ENCODE peak calls at places on chromosomes 13 and 19, in nine cellular contexts. H, G, Z, T, P, B, S, Y and W are unnamed samples. For H3K9me3, the result is how much of the 10 kb centered on the place peaks cover.

GRCh38 chr13:111115051-111115840 is at the start of gene ARHGEF7:
- DNase-seq in H (no peak), G (no peak), Z (no peak), T (peak), P (no peak), B (no peak), S (peak), Y (no peak), W (no peak)

GRCh38 chr13:52845766-52846566 is 2.5 kb downstream of the PCDH8 start:
- DNase-seq in H (no peak), G (no peak), Z (no peak), T (no peak), P (no peak), B (no peak), S (peak), Y (no peak), W (peak)

GRCh38 chr13:20401958-20402856 is 123.5 kb downstream of the CRYL1 start:
- DNase-seq in H (peak), G (no peak), Z (peak), T (no peak), P (no peak), B (no peak), S (no peak), Y (no peak), W (no peak)

GRCh38 chr13:59409211-59409610 is 754.5 kb downstream of the DIAPH3 start:
- DNase-seq in H (peak), G (no peak), Z (no peak), T (peak), P (no peak), B (no peak), S (peak), Y (no peak), W (no peak)

GRCh38 chr13:27349458-27349857 is 75.0 kb upstream of the GTF3A start:
- DNase-seq in H (no peak), G (no peak), Z (no peak), T (no peak), P (no peak), B (no peak), S (no peak), Y (no peak), W (no peak)

GRCh38 chr13:34620073-34620858 is 321.8 kb upstream of the NBEA start:
- DNase-seq in H (no peak), G (no peak), Z (no peak), T (no peak), P (no peak), B (no peak), S (no peak), Y (no peak), W (no peak)

GRCh38 chr19:14138576-14139265 is 2.3 kb upstream of the ASF1B start:
- DNase-seq in H (no peak), G (no peak), Z (no peak), T (no peak), P (no peak), B (no peak), S (no peak), Y (no peak), W (no peak)

GRCh38 chr19:42110658-42111057 is 21.6 kb downstream of the POU2F2 start:
- DNase-seq in H (no peak), G (no peak), Z (no peak), T (no peak), P (no peak), B (no peak), S (no peak), Y (no peak), W (no peak)

GRCh38 chr13:27496006-27496405 is 45.6 kb upstream of the MTIF3 start:
- DNase-seq in H (no peak), G (no peak), Z (no peak), T (no peak), P (no peak), B (no peak), S (no peak), Y (no peak), W (no peak)

GRCh38 chr19:32828139-32828538 is 41.4 kb downstream of the SLC7A9 start:
- DNase-seq in H (no peak), G (no peak), Z (no peak), T (no peak), P (no peak), B (no peak), S (no peak), Y (no peak), W (no peak)

GRCh38 chr13:114035583-114036501 is 62.0 kb upstream of the C13orf46 start:
- DNase-seq in H (no peak), G (peak), Z (no peak), T (no peak), P (no peak), B (no peak), S (no peak), Y (no peak), W (no peak)

GRCh38 chr19:39174558-39175544 is 21.9 kb upstream of the NCCRP1 start:
- DNase-seq in H (no peak), G (no peak), Z (no peak), T (no peak), P (no peak), B (no peak), S (peak), Y (no peak), W (peak)

GRCh38 chr19:6394831-6395230 is 1.9 kb upstream of the GTF2F1 start:
- DNase-seq in H (no peak), G (no peak), Z (no peak), T (no peak), P (no peak), B (no peak), S (no peak), Y (no peak), W (no peak)

GRCh38 chr19:6754653-6755463 is 12.4 kb downstream of the SH2D3A start:
- DNase-seq in H (no peak), G (no peak), Z (no peak), T (no peak), P (no peak), B (no peak), S (peak), Y (no peak), W (no peak)

GRCh38 chr19:20254151-20254550 is 87.1 kb downstream of the ZNF486 start:
- DNase-seq in H (no peak), G (no peak), Z (no peak), T (no peak), P (no peak), B (no peak), S (no peak), Y (no peak), W (no peak)

GRCh38 chr19:29483944-29484581 is 41.7 kb upstream of the VSTM2B start:
- DNase-seq in H (peak), G (no peak), Z (no peak), T (no peak), P (no peak), B (no peak), S (no peak), Y (no peak), W (no peak)

GRCh38 chr19:48575931-48576622 is 24.1 kb downstream of the SULT2B1 start:
- DNase-seq in H (no peak), G (no peak), Z (no peak), T (no peak), P (no peak), B (no peak), S (no peak), Y (no peak), W (no peak)

GRCh38 chr13:108629353-108629752 is at the start of gene MYO16:
- DNase-seq in H (no peak), G (no peak), Z (no peak), T (no peak), P (no peak), B (no peak), S (no peak), Y (no peak), W (no peak)

GRCh38 chr19:28234637-28235036 is 978.3 kb downstream of the UQCRFS1 start:
- DNase-seq in H (no peak), G (no peak), Z (no peak), T (no peak), P (no peak), B (no peak), S (no peak), Y (no peak), W (no peak)

GRCh38 chr19:51712461-51713081 is 11.2 kb downstream of the HAS1 start:
- DNase-seq in H (no peak), G (no peak), Z (peak), T (no peak), P (no peak), B (no peak), S (no peak), Y (no peak), W (no peak)

GRCh38 chr19:55382522-55383054 is 1.5 kb downstream of the TMEM238 start:
- DNase-seq in H (no peak), G (no peak), Z (no peak), T (no peak), P (no peak), B (no peak), S (no peak), Y (no peak), W (no peak)

GRCh38 chr19:29098863-29099481 is 114.0 kb downstream of the UQCRFS1 start:
- DNase-seq in H (peak), G (peak), Z (peak), T (peak), P (no peak), B (peak), S (no peak), Y (no peak), W (peak)

GRCh38 chr13:80469841-80470378 is 129.0 kb upstream of the SPRY2 start:
- DNase-seq in H (peak), G (peak), Z (peak), T (peak), P (no peak), B (peak), S (no peak), Y (no peak), W (no peak)

GRCh38 chr19:9969688-9969975 is 33.3 kb upstream of the OLFM2 start:
- DNase-seq in H (no peak), G (no peak), Z (no peak), T (no peak), P (no peak), B (no peak), S (no peak), Y (no peak), W (no peak)

GRCh38 chr13:64782459-64782858 is 2447.7 kb downstream of the PCDH9 start:
- DNase-seq in H (no peak), G (no peak), Z (peak), T (no peak), P (no peak), B (no peak), S (no peak), Y (no peak), W (no peak)

GRCh38 chr19:41928754-41929535 is 696 bp upstream of the ERFL start:
- DNase-seq in H (no peak), G (no peak), Z (no peak), T (no peak), P (no peak), B (no peak), S (no peak), Y (no peak), W (no peak)

GRCh38 chr13:30713133-30713532 is 22.2 kb upstream of the ALOX5AP start:
- DNase-seq in H (no peak), G (peak), Z (no peak), T (no peak), P (no peak), B (no peak), S (no peak), Y (no peak), W (no peak)

GRCh38 chr13:32428581-32429072 is 697 bp upstream of the N4BP2L1 start:
- DNase-seq in H (no peak), G (no peak), Z (no peak), T (no peak), P (no peak), B (no peak), S (no peak), Y (no peak), W (no peak)

GRCh38 chr13:40275636-40276035 is 390.8 kb downstream of the FOXO1 start:
- DNase-seq in H (no peak), G (no peak), Z (no peak), T (no peak), P (no peak), B (no peak), S (no peak), Y (no peak), W (no peak)

GRCh38 chr13:35496761-35497386 is 20.4 kb upstream of the MAB21L1 start:
- DNase-seq in H (no peak), G (no peak), Z (no peak), T (no peak), P (no peak), B (no peak), S (no peak), Y (no peak), W (no peak)

GRCh38 chr19:5643060-5643459 is 20.2 kb downstream of the SAFB start:
- DNase-seq in H (no peak), G (no peak), Z (no peak), T (no peak), P (no peak), B (no peak), S (no peak), Y (no peak), W (no peak)

GRCh38 chr19:45881082-45881908 is 4.6 kb downstream of the IRF2BP1 start:
- DNase-seq in H (no peak), G (no peak), Z (no peak), T (no peak), P (no peak), B (no peak), S (no peak), Y (no peak), W (no peak)

GRCh38 chr13:28623782-28624706 is 34.9 kb upstream of the POMP start:
- DNase-seq in H (no peak), G (no peak), Z (peak), T (no peak), P (no peak), B (no peak), S (no peak), Y (no peak), W (no peak)

GRCh38 chr19:4449022-4449825 is 8.4 kb downstream of the UBXN6 start:
- DNase-seq in H (peak), G (peak), Z (no peak), T (peak), P (no peak), B (no peak), S (peak), Y (no peak), W (no peak)

GRCh38 chr19:48616041-48616436 is 1.2 kb upstream of the FAM83E start:
- DNase-seq in H (no peak), G (no peak), Z (no peak), T (no peak), P (no peak), B (no peak), S (no peak), Y (no peak), W (no peak)

GRCh38 chr13:44243198-44243852 is 130.3 kb upstream of the SERP2 start:
- DNase-seq in H (no peak), G (no peak), Z (peak), T (peak), P (no peak), B (no peak), S (no peak), Y (no peak), W (no peak)
- H3K27ac ChIP-seq in H (no peak), G (no peak), Z (no peak), T (no peak), P (no peak), B (no peak), S (no peak), Y (no peak), W (no peak)

DNA sequence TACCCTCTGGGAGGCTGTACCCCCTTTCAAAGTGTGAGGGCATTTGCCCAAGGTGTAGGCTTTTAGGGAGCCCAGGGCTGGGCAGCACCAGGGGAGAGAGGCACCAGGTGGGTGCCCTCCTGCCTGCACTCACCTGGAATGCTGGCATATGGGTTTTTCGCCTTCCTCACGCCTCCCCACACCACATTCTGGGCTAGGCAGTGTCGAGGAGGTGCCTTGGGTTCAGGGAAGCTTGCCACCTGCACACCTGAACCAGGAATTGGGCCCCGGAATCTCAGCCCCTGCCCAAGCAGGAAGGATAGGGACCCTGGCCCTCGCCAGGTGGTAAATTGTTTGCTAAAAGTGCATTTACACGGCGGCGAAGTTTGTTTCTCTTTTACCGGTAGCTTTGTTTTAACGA is 5.1 kb upstream of the TSHZ3 start:
- DNase-seq in H (no peak), G (no peak), Z (no peak), T (no peak), P (no peak), B (no peak), S (no peak), Y (no peak), W (no peak)
- H3K9me3 ChIP-seq in H (under half), G (under half), Z (under half), T (under half), P (under half), B (under half), S (under half), Y (under half), W (under half)

DNA sequence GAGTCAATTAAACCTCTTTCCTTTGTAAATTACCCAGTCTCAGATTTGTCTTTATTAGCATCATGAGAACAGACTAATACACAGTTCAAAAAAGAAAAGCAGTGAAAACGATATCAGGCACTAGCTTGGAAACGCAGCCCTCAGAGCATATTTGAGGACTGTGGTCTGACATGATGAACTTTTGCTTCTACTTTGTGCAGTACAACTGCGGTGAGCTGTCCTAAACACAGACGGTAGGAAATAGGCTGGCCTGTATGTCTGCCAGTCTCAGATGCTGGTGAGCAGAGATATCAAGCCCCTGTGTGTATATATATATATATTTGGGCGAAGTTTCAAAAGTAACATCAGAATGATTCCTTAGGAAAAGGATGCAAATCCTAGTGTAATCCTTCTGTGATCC is 74.3 kb downstream of the TNFRSF19 start:
- DNase-seq in H (no peak), G (no peak), Z (no peak), T (no peak), P (no peak), B (no peak), S (no peak), Y (no peak), W (no peak)
- H3K27ac ChIP-seq in H (no peak), G (no peak), Z (no peak), T (no peak), P (peak), B (no peak), S (no peak), Y (no peak), W (no peak)

DNA sequence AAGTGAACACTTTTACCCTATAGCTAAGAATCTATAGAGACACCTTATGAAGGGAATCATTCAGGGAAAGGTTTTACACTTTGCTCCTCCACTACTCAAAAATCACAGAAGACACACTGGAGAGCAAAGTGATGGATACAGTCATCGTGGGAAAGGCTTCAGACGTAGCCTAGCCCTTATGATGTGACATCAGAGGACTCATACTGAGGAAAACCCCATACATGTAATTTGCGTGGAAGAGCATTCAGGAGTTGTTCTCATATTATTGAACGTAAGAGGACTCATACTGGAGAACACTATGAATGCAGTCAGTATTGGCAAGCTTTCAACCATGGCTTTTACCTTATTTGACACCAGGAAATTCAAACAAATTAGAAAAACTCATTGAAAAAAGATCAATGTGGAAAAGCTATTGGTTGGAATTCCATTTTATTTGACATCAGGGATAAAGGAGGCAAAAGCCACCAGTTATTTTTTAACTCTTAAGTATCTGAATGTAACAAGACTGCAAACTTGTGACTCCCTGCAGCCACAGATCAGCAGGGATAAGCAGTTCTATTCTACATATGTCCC is 16.1 kb upstream of the ZNF274 start:
- DNase-seq in H (no peak), G (no peak), Z (no peak), T (no peak), P (no peak), B (no peak), S (no peak), Y (no peak), W (no peak)
- H3K9me3 ChIP-seq in H (under half), G (half or more), Z (under half), T (under half), P (under half), B (half or more), S (under half), Y (under half), W (under half)

DNA sequence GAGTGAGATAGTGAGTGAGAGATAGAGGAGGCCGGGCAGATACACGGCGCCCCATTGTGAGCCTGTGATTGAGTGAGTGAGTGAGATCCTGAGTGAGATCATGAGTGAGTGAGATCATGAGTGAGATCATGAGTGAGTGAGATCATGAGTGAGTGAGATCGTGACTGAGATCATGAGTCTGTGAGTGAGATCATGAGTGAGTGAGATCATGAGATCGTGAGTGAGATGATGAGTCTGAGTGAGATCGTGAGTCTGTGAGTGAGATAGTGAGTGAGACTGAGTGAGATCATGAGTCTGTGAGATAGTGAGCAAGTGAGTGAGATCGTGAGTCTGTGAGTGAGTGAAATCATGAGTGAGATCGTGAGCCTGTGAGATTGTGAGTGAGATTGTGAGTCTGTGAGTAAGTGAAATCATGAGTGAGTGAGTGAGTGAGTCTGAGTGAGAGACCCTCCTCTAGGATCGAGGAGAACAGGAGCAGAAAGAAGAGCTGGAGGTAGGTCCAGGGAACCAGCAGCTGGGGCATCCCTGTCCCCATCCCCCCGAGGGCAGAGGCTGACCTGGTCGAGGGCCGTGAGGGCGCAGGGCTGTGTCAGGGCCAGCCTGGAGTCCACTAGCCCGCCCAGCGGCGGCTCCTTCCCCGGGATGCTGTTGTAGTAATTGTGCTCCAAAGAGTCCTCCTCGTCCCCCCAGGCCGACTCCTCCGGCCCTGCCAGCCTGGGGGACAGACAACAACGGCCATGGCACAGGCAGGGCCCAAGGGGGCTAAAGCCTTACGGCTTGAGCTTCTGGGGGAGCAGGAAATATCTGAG is 25.4 kb upstream of the C2CD4C start:
- DNase-seq in H (no peak), G (no peak), Z (no peak), T (no peak), P (no peak), B (no peak), S (peak), Y (no peak), W (no peak)
- H3K27ac ChIP-seq in H (no peak), G (no peak), Z (no peak), T (no peak), P (no peak), B (no peak), S (no peak), Y (no peak), W (no peak)

DNA sequence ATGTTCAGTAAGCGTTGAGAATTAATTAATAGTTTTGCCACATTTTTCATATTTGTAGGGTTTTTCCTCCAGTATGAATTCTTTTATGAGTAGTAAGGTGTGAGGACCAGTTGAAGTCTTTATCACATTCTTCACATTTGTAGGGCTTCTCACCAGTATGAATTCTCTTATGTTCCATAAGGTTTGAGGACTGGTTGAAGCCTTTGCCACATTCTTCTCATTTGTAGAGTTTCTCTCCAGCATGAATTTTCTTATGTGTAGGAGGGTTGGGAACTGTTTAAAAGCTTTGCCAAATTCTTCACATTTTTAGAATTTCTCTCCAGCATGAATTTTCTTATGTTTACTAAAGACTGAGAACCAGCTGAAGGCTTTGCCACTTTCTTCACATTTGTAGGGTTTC is 40.3 kb downstream of the ZNF208 start:
- DNase-seq in H (no peak), G (no peak), Z (no peak), T (no peak), P (no peak), B (no peak), S (no peak), Y (no peak), W (no peak)
- H3K9me3 ChIP-seq in H (under half), G (half or more), Z (under half), T (under half), P (under half), B (half or more), S (under half), Y (under half), W (under half)

GRCh38 chr19:3042545-3043267 is 13.6 kb upstream of the TLE2 start:
- DNase-seq in H (no peak), G (no peak), Z (no peak), T (no peak), P (no peak), B (no peak), S (no peak), Y (no peak), W (no peak)
- H3K27ac ChIP-seq in H (peak), G (no peak), Z (no peak), T (no peak), P (no peak), B (no peak), S (no peak), Y (no peak), W (no peak)